ENCODE peak calls at places on chromosomes 16 and 17, in eight cellular contexts. One of them, this sample, is unnamed.

GRCh38 chr16:60748366-60748765 is 1287.9 kb downstream of the CDH8 start:
- DNase-seq in mucosa of descending colon: no peak
- DNase-seq in heart left ventricle: no peak
- DNase-seq in WTC11: no peak
- DNase-seq in GF-D8: no peak
- DNase-seq in psoas muscle: no peak
- DNase-seq in glutamatergic neuron: no peak
- DNase-seq in esophagus muscularis mucosa: no peak
- DNase-seq in this sample: no peak

GRCh38 chr16:66248096-66248495 is 118.4 kb upstream of the CDH5 start:
- DNase-seq in glutamatergic neuron: no peak
- DNase-seq in psoas muscle: peak
- DNase-seq in esophagus muscularis mucosa: no peak
- DNase-seq in heart left ventricle: peak
- DNase-seq in GF-D8: no peak
- DNase-seq in WTC11: no peak
- DNase-seq in mucosa of descending colon: peak
- DNase-seq in this sample: no peak

GRCh38 chr16:65878347-65878746 is 488.1 kb upstream of the CDH5 start:
- DNase-seq in WTC11: no peak
- DNase-seq in mucosa of descending colon: no peak
- DNase-seq in heart left ventricle: no peak
- DNase-seq in esophagus muscularis mucosa: no peak
- DNase-seq in psoas muscle: no peak
- DNase-seq in glutamatergic neuron: no peak
- DNase-seq in GF-D8: no peak
- DNase-seq in this sample: no peak

GRCh38 chr17:50660042-50660886 is 25.6 kb downstream of the ABCC3 start:
- DNase-seq in glutamatergic neuron: no peak
- DNase-seq in esophagus muscularis mucosa: no peak
- DNase-seq in WTC11: no peak
- DNase-seq in heart left ventricle: no peak
- DNase-seq in mucosa of descending colon: peak
- DNase-seq in GF-D8: no peak
- DNase-seq in psoas muscle: no peak
- DNase-seq in this sample: peak

GRCh38 chr17:77606865-77607210 is 351.7 kb upstream of the TNRC6C start:
- DNase-seq in psoas muscle: no peak
- DNase-seq in glutamatergic neuron: no peak
- DNase-seq in esophagus muscularis mucosa: no peak
- DNase-seq in GF-D8: no peak
- DNase-seq in mucosa of descending colon: peak
- DNase-seq in WTC11: no peak
- DNase-seq in heart left ventricle: no peak
- DNase-seq in this sample: no peak

GRCh38 chr16:20089246-20089965 is 15.7 kb upstream of the GPR139 start:
- DNase-seq in glutamatergic neuron: no peak
- DNase-seq in mucosa of descending colon: no peak
- DNase-seq in esophagus muscularis mucosa: no peak
- DNase-seq in heart left ventricle: no peak
- DNase-seq in GF-D8: no peak
- DNase-seq in WTC11: no peak
- DNase-seq in psoas muscle: no peak
- DNase-seq in this sample: no peak

GRCh38 chr16:97822-98221 is 19.8 kb downstream of the MPG start:
- DNase-seq in mucosa of descending colon: no peak
- DNase-seq in glutamatergic neuron: no peak
- DNase-seq in psoas muscle: no peak
- DNase-seq in heart left ventricle: no peak
- DNase-seq in WTC11: no peak
- DNase-seq in esophagus muscularis mucosa: no peak
- DNase-seq in GF-D8: no peak
- DNase-seq in this sample: no peak

GRCh38 chr17:42687707-42688275 is 5.5 kb downstream of the CNTNAP1 start:
- DNase-seq in GF-D8: no peak
- DNase-seq in glutamatergic neuron: no peak
- DNase-seq in esophagus muscularis mucosa: no peak
- DNase-seq in psoas muscle: no peak
- DNase-seq in mucosa of descending colon: no peak
- DNase-seq in WTC11: no peak
- DNase-seq in heart left ventricle: no peak
- DNase-seq in this sample: no peak

GRCh38 chr16:25925466-25925865 is 233.7 kb downstream of the HS3ST4 start:
- DNase-seq in psoas muscle: no peak
- DNase-seq in WTC11: no peak
- DNase-seq in esophagus muscularis mucosa: no peak
- DNase-seq in GF-D8: no peak
- DNase-seq in mucosa of descending colon: no peak
- DNase-seq in glutamatergic neuron: no peak
- DNase-seq in heart left ventricle: no peak
- DNase-seq in this sample: no peak